ENCODE peak calls at places on chromosome 2, in four cellular contexts. U, P, D and S are unnamed samples. For H3K36me3, the result is how much of the 10 kb centered on the place peaks cover.

GRCh38 chr2:231590614-231591013 is 2.0 kb upstream of the TEX44 start:
- DNase-seq in U (no peak), P (no peak), D (no peak), S (no peak)

GRCh38 chr2:219104107-219105050 is 43.7 kb upstream of the IHH start:
- DNase-seq in U (no peak), P (no peak), D (no peak), S (no peak)

GRCh38 chr2:239580199-239580527 is 179.3 kb upstream of the HDAC4 start:
- DNase-seq in U (no peak), P (no peak), D (no peak), S (no peak)

GRCh38 chr2:230939691-230940475 is 14.8 kb upstream of the GPR55 start:
- DNase-seq in U (no peak), P (no peak), D (no peak), S (no peak)

GRCh38 chr2:235492850-235493344 is 946 bp upstream of the AGAP1 start:
- DNase-seq in U (no peak), P (no peak), D (no peak), S (no peak)

GRCh38 chr2:1654696-1655374 is 89.5 kb downstream of the PXDN start:
- DNase-seq in U (no peak), P (no peak), D (no peak), S (no peak)

GRCh38 chr2:29804671-29805070 is 116.7 kb downstream of the ALK start:
- DNase-seq in U (no peak), P (no peak), D (no peak), S (no peak)

GRCh38 chr2:43224571-43225092 is 1.8 kb downstream of the ZFP36L2 start:
- DNase-seq in U (peak), P (peak), D (peak), S (peak)

GRCh38 chr2:25228848-25229674 is 60.7 kb upstream of the POMC start:
- DNase-seq in U (peak), P (no peak), D (no peak), S (peak)

GRCh38 chr2:21422724-21423522 is 299.2 kb downstream of the TDRD15 start:
- DNase-seq in U (no peak), P (no peak), D (no peak), S (no peak)

GRCh38 chr2:37643102-37644078 is 28.1 kb downstream of the CDC42EP3 start:
- DNase-seq in U (no peak), P (no peak), D (no peak), S (no peak)

GRCh38 chr2:190625691-190626090 is 23.2 kb upstream of the NAB1 start:
- DNase-seq in U (no peak), P (no peak), D (no peak), S (no peak)

GRCh38 chr2:171293661-171294060 is 133.0 kb upstream of the TLK1 start:
- DNase-seq in U (no peak), P (no peak), D (no peak), S (no peak)

GRCh38 chr2:195364015-195364965 is 292.7 kb upstream of the SLC39A10 start:
- DNase-seq in U (no peak), P (no peak), D (no peak), S (no peak)

GRCh38 chr2:31401580-31401979 is 13.0 kb downstream of the XDH start:
- DNase-seq in U (no peak), P (no peak), D (no peak), S (no peak)

GRCh38 chr2:223860809-223861738 is 23.7 kb upstream of the AP1S3 start:
- DNase-seq in U (no peak), P (no peak), D (no peak), S (no peak)

GRCh38 chr2:172674034-172674967 is 61.3 kb upstream of the RAPGEF4 start:
- DNase-seq in U (peak), P (peak), D (no peak), S (peak)

GRCh38 chr2:126825306-126825705 is 73.4 kb upstream of the TEX51 start:
- DNase-seq in U (no peak), P (no peak), D (no peak), S (no peak)

GRCh38 chr2:55961318-55961911 is 37.8 kb upstream of the EFEMP1 start:
- DNase-seq in U (no peak), P (no peak), D (no peak), S (no peak)

GRCh38 chr2:112958428-112959108 is 19.2 kb upstream of the IL36G start:
- DNase-seq in U (no peak), P (no peak), D (peak), S (no peak)

GRCh38 chr2:240437861-240438809 is 2.7 kb downstream of the GPC1 start:
- DNase-seq in U (peak), P (peak), D (peak), S (peak)

GRCh38 chr2:5846881-5847280 is 154.7 kb downstream of the SOX11 start:
- DNase-seq in U (no peak), P (no peak), D (no peak), S (no peak)

DNA sequence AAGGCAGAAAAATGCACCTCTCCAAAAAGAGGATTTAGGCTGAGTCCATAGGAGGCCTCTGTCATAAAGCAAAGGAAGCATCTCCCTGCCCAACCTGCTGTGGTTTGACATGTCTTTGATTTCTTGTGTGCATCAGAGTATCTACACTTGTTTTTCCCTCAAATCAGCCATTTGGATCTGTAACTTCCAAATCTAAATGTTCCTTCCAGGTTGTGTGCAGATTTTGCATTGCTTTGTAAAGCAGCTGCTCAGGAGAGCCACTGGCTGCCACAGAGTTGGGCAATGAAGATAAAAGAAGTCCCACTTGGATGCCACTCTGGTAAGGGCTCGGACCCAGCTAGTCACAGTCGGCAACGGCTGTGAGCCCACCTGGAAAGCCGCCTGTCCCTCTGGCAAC is 6.1 kb downstream of the PAX3 start:
- DNase-seq in U (peak), P (no peak), D (no peak), S (no peak)
- H3K36me3 ChIP-seq in U (under half), P (under half), D (under half), S (under half)

GRCh38 chr2:71452565-71452964 is 796 bp upstream of the DYSF start:
- DNase-seq in U (peak), P (no peak), D (no peak), S (no peak)
- H3K4me3 ChIP-seq in U (peak), P (no peak), D (no peak), S (no peak)

DNA sequence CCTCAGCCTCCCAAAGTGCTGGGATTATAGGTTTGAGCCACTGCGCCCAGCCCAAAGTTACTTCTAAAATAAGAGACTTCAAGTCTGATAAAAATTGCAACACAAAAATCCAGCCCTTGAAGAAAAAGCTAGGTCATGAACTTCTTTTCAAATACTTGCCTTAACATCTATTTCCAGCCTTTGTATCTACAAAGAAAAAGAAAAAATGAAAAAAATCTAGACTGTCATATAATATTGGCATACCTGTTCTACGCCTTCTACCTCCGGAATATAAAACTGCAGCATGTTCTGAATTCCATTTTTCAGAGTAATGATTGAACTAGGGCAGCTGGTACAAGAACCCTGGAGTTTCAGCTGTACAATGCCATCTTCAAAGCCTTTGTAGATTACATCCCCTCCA is 13.1 kb upstream of the GFPT1 start:
- DNase-seq in U (no peak), P (no peak), D (no peak), S (no peak)
- H3K36me3 ChIP-seq in U (under half), P (under half), D (under half), S (half or more)

DNA sequence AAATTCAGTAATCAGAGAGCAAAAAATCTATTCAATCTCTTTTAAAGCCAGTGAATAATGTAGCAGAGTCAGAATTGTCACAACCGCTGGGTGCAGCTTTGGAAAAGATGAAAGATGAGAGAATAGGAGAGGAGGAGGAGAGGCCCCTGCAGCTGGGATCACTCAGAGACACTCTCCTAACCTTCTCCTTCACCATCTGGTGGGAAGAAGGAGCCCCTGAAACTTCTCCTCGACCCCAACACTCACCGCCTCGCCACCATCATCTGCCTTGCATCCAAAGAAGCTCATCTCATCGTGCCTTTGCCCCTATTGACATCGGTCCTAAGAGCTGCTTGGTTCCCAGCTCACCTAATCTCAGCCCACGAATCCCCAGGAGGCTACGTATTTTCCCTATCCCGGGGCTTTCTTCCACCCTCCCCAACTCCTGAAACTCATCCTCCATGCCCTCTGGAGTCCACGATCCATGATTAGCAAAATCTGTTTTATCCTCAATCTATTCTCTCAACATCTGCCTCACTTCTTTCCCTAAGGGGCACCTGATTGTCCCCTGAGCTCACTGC is 58.5 kb downstream of the PKDCC start:
- DNase-seq in U (no peak), P (no peak), D (no peak), S (no peak)
- H3K4me3 ChIP-seq in U (no peak), P (no peak), D (peak), S (peak)

GRCh38 chr2:109452318-109453305 is 161.2 kb downstream of the SEPTIN10 start:
- DNase-seq in U (no peak), P (no peak), D (no peak), S (no peak)
- H3K36me3 ChIP-seq in U (under half), P (under half), D (under half), S (under half)

GRCh38 chr2:18763338-18763737 is 174.0 kb upstream of the NT5C1B start:
- DNase-seq in U (no peak), P (no peak), D (no peak), S (no peak)

DNA sequence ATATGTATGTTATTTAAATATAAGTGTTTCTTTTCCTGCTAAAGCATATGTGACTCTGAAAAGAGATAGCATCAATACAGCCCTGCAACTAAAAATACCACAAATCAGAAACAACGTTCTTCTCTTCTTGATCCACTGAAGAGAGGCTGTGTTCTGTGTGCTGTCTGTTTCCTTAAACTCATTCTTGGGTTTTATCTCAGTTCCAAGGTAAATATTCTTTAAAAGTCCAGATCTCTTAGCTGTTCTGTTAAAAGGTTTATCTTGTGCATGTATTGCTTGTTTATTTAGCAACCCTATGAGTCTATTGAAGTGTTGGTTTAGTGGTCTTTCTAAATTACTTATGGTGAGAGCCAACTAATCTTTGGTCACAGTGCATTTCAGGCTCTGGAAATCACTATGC is 173.3 kb upstream of the NT5C1B start:
- DNase-seq in U (no peak), P (no peak), D (no peak), S (no peak)
- H3K4me3 ChIP-seq in U (no peak), P (no peak), D (no peak), S (no peak)

DNA sequence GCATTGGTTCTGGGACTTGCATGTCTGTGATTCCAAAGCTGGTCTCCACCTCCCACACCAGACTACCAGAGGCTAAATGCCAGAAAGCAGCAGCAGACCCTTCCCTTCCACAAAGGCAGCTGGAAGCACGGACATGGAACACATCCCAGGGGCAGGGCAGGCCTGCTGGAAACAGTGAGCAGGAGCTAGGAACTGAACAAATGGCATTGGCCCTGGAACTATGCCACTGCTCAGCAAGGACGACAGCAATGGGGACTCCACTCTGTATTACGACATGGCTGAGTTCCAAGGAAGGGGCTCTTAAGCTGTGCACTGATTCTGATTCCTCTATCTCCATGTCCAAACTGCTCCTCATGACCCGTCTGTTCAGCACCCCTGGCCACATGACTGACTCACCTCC is 77.8 kb upstream of the TFCP2L1 start:
- DNase-seq in U (no peak), P (no peak), D (no peak), S (no peak)
- H3K36me3 ChIP-seq in U (under half), P (under half), D (half or more), S (half or more)

GRCh38 chr2:108377411-108377810 is 343 bp upstream of the SULT1C4 start:
- DNase-seq in U (no peak), P (no peak), D (no peak), S (no peak)
- H3K4me3 ChIP-seq in U (peak), P (peak), D (no peak), S (peak)